ENCODE peak calls at places on chromosome 13, in five cellular contexts. One of them, this sample, is unnamed.

GRCh38 chr13:39876258-39876657 is 220.8 kb downstream of the COG6 start:
- DNase-seq in stimulated activated CD4-positive, alpha-beta T cell treated with anti-CD3 and anti-CD28 coated beads, TNF-alpha, amount 100 ng/mL, for 4 hours: no peak
- DNase-seq in cardiac muscle cell: no peak
- DNase-seq in OCI-M1: no peak
- DNase-seq in amniotic stem cell: peak; percentile 62
- DNase-seq in this sample: no peak

GRCh38 chr13:51681037-51681678 is 96.9 kb downstream of the WDFY2 start:
- DNase-seq in stimulated activated CD4-positive, alpha-beta T cell treated with anti-CD3 and anti-CD28 coated beads, TNF-alpha, amount 100 ng/mL, for 4 hours: no peak
- DNase-seq in OCI-M1: no peak
- DNase-seq in amniotic stem cell: peak; percentile 16
- DNase-seq in cardiac muscle cell: no peak
- DNase-seq in this sample: no peak

GRCh38 chr13:99565478-99566124 is 64.3 kb downstream of the TM9SF2 start:
- DNase-seq in stimulated activated CD4-positive, alpha-beta T cell treated with anti-CD3 and anti-CD28 coated beads, TNF-alpha, amount 100 ng/mL, for 4 hours: no peak
- DNase-seq in cardiac muscle cell: no peak
- DNase-seq in amniotic stem cell: no peak
- DNase-seq in OCI-M1: no peak
- DNase-seq in this sample: no peak

GRCh38 chr13:62432906-62433305 is 1017.3 kb upstream of the PCDH20 start:
- DNase-seq in OCI-M1: no peak
- DNase-seq in stimulated activated CD4-positive, alpha-beta T cell treated with anti-CD3 and anti-CD28 coated beads, TNF-alpha, amount 100 ng/mL, for 4 hours: no peak
- DNase-seq in amniotic stem cell: no peak
- DNase-seq in cardiac muscle cell: no peak
- DNase-seq in this sample: no peak

GRCh38 chr13:102090532-102090931 is 311.3 kb downstream of the FGF14 start:
- DNase-seq in amniotic stem cell: no peak
- DNase-seq in cardiac muscle cell: no peak
- DNase-seq in OCI-M1: no peak
- DNase-seq in stimulated activated CD4-positive, alpha-beta T cell treated with anti-CD3 and anti-CD28 coated beads, TNF-alpha, amount 100 ng/mL, for 4 hours: no peak
- DNase-seq in this sample: no peak

GRCh38 chr13:49569993-49570689 is 15.2 kb downstream of the RCBTB1 start:
- DNase-seq in stimulated activated CD4-positive, alpha-beta T cell treated with anti-CD3 and anti-CD28 coated beads, TNF-alpha, amount 100 ng/mL, for 4 hours: no peak
- DNase-seq in amniotic stem cell: no peak
- DNase-seq in OCI-M1: no peak
- DNase-seq in cardiac muscle cell: no peak
- DNase-seq in this sample: no peak

GRCh38 chr13:25489238-25489637 is 117.5 kb downstream of the ATP8A2 start:
- DNase-seq in stimulated activated CD4-positive, alpha-beta T cell treated with anti-CD3 and anti-CD28 coated beads, TNF-alpha, amount 100 ng/mL, for 4 hours: no peak
- DNase-seq in amniotic stem cell: no peak
- DNase-seq in cardiac muscle cell: no peak
- DNase-seq in OCI-M1: no peak
- DNase-seq in this sample: no peak

GRCh38 chr13:106533101-106533939 is 2.1 kb downstream of the EFNB2 start:
- DNase-seq in stimulated activated CD4-positive, alpha-beta T cell treated with anti-CD3 and anti-CD28 coated beads, TNF-alpha, amount 100 ng/mL, for 4 hours: no peak
- DNase-seq in amniotic stem cell: peak; percentile 42
- DNase-seq in cardiac muscle cell: peak; percentile 92
- DNase-seq in OCI-M1: peak; percentile 78
- DNase-seq in this sample: no peak

GRCh38 chr13:110546933-110547332 is 14.6 kb downstream of the RAB20 start:
- DNase-seq in stimulated activated CD4-positive, alpha-beta T cell treated with anti-CD3 and anti-CD28 coated beads, TNF-alpha, amount 100 ng/mL, for 4 hours: no peak
- DNase-seq in amniotic stem cell: peak; percentile 85
- DNase-seq in OCI-M1: no peak
- DNase-seq in cardiac muscle cell: no peak
- DNase-seq in this sample: no peak

GRCh38 chr13:71454509-71454908 is 412.5 kb downstream of the DACH1 start:
- DNase-seq in OCI-M1: no peak
- DNase-seq in stimulated activated CD4-positive, alpha-beta T cell treated with anti-CD3 and anti-CD28 coated beads, TNF-alpha, amount 100 ng/mL, for 4 hours: no peak
- DNase-seq in cardiac muscle cell: no peak
- DNase-seq in amniotic stem cell: no peak
- DNase-seq in this sample: no peak

GRCh38 chr13:36124236-36124822 is 6.9 kb downstream of the DCLK1 start:
- DNase-seq in stimulated activated CD4-positive, alpha-beta T cell treated with anti-CD3 and anti-CD28 coated beads, TNF-alpha, amount 100 ng/mL, for 4 hours: no peak
- DNase-seq in amniotic stem cell: peak; percentile 64
- DNase-seq in cardiac muscle cell: no peak
- DNase-seq in OCI-M1: no peak
- DNase-seq in this sample: no peak

GRCh38 chr13:40994581-40995230 is 24.4 kb downstream of the ELF1 start:
- DNase-seq in cardiac muscle cell: no peak
- DNase-seq in OCI-M1: no peak
- DNase-seq in amniotic stem cell: no peak
- DNase-seq in stimulated activated CD4-positive, alpha-beta T cell treated with anti-CD3 and anti-CD28 coated beads, TNF-alpha, amount 100 ng/mL, for 4 hours: no peak
- DNase-seq in this sample: no peak

GRCh38 chr13:41059466-41059865 is 1.8 kb upstream of the WBP4 start:
- DNase-seq in stimulated activated CD4-positive, alpha-beta T cell treated with anti-CD3 and anti-CD28 coated beads, TNF-alpha, amount 100 ng/mL, for 4 hours: no peak
- DNase-seq in OCI-M1: peak; percentile 77
- DNase-seq in amniotic stem cell: no peak
- DNase-seq in cardiac muscle cell: no peak
- DNase-seq in this sample: no peak

GRCh38 chr13:66033924-66034323 is 1196.2 kb downstream of the PCDH9 start:
- DNase-seq in OCI-M1: no peak
- DNase-seq in stimulated activated CD4-positive, alpha-beta T cell treated with anti-CD3 and anti-CD28 coated beads, TNF-alpha, amount 100 ng/mL, for 4 hours: no peak
- DNase-seq in cardiac muscle cell: no peak
- DNase-seq in amniotic stem cell: no peak
- DNase-seq in this sample: no peak

GRCh38 chr13:44385847-44386246 is 12.2 kb downstream of the SERP2 start:
- DNase-seq in amniotic stem cell: no peak
- DNase-seq in stimulated activated CD4-positive, alpha-beta T cell treated with anti-CD3 and anti-CD28 coated beads, TNF-alpha, amount 100 ng/mL, for 4 hours: no peak
- DNase-seq in OCI-M1: peak; percentile 56
- DNase-seq in cardiac muscle cell: peak; percentile 22
- DNase-seq in this sample: no peak

GRCh38 chr13:62407871-62408270 is 992.2 kb upstream of the PCDH20 start:
- DNase-seq in OCI-M1: no peak
- DNase-seq in stimulated activated CD4-positive, alpha-beta T cell treated with anti-CD3 and anti-CD28 coated beads, TNF-alpha, amount 100 ng/mL, for 4 hours: no peak
- DNase-seq in cardiac muscle cell: no peak
- DNase-seq in amniotic stem cell: no peak
- DNase-seq in this sample: no peak

GRCh38 chr13:44420376-44421220 is 47.0 kb downstream of the SERP2 start:
- DNase-seq in stimulated activated CD4-positive, alpha-beta T cell treated with anti-CD3 and anti-CD28 coated beads, TNF-alpha, amount 100 ng/mL, for 4 hours: no peak
- DNase-seq in amniotic stem cell: no peak
- DNase-seq in cardiac muscle cell: no peak
- DNase-seq in OCI-M1: no peak
- DNase-seq in this sample: no peak

GRCh38 chr13:95564091-95564490 is 11.6 kb downstream of the CLDN10 start:
- DNase-seq in OCI-M1: no peak
- DNase-seq in cardiac muscle cell: no peak
- DNase-seq in amniotic stem cell: no peak
- DNase-seq in stimulated activated CD4-positive, alpha-beta T cell treated with anti-CD3 and anti-CD28 coated beads, TNF-alpha, amount 100 ng/mL, for 4 hours: no peak
- DNase-seq in this sample: no peak

GRCh38 chr13:44306401-44307192 is 67.0 kb upstream of the SERP2 start:
- DNase-seq in stimulated activated CD4-positive, alpha-beta T cell treated with anti-CD3 and anti-CD28 coated beads, TNF-alpha, amount 100 ng/mL, for 4 hours: no peak
- DNase-seq in amniotic stem cell: peak; percentile 63
- DNase-seq in OCI-M1: no peak
- DNase-seq in cardiac muscle cell: peak; percentile 22
- DNase-seq in this sample: no peak

GRCh38 chr13:26227396-26227971 is 5.4 kb upstream of the RNF6 start:
- DNase-seq in OCI-M1: no peak
- DNase-seq in stimulated activated CD4-positive, alpha-beta T cell treated with anti-CD3 and anti-CD28 coated beads, TNF-alpha, amount 100 ng/mL, for 4 hours: no peak
- DNase-seq in cardiac muscle cell: no peak
- DNase-seq in amniotic stem cell: no peak
- DNase-seq in this sample: no peak

GRCh38 chr13:21753117-21753729 is 82.3 kb downstream of the FGF9 start:
- DNase-seq in stimulated activated CD4-positive, alpha-beta T cell treated with anti-CD3 and anti-CD28 coated beads, TNF-alpha, amount 100 ng/mL, for 4 hours: no peak
- DNase-seq in cardiac muscle cell: no peak
- DNase-seq in amniotic stem cell: no peak
- DNase-seq in OCI-M1: no peak
- DNase-seq in this sample: no peak

GRCh38 chr13:89239361-89240127 is 1568.4 kb downstream of the SLITRK5 start:
- DNase-seq in amniotic stem cell: no peak
- DNase-seq in cardiac muscle cell: no peak
- DNase-seq in stimulated activated CD4-positive, alpha-beta T cell treated with anti-CD3 and anti-CD28 coated beads, TNF-alpha, amount 100 ng/mL, for 4 hours: no peak
- DNase-seq in OCI-M1: no peak
- DNase-seq in this sample: no peak

GRCh38 chr13:25136872-25137623 is 35.0 kb downstream of the AMER2 start:
- DNase-seq in OCI-M1: no peak
- DNase-seq in stimulated activated CD4-positive, alpha-beta T cell treated with anti-CD3 and anti-CD28 coated beads, TNF-alpha, amount 100 ng/mL, for 4 hours: no peak
- DNase-seq in amniotic stem cell: no peak
- DNase-seq in cardiac muscle cell: no peak
- DNase-seq in this sample: no peak

GRCh38 chr13:111212517-111212873 is 97.4 kb downstream of the ARHGEF7 start:
- DNase-seq in amniotic stem cell: no peak
- DNase-seq in OCI-M1: no peak
- DNase-seq in stimulated activated CD4-positive, alpha-beta T cell treated with anti-CD3 and anti-CD28 coated beads, TNF-alpha, amount 100 ng/mL, for 4 hours: no peak
- DNase-seq in cardiac muscle cell: no peak
- DNase-seq in this sample: no peak

This sample was measured in cortex of kidney.